ENCODE peak calls at places on chromosomes 7 and 10, in four cellular contexts. V, P, N and X are unnamed samples.

GRCh38 chr7:53303781-53304180 is 268.3 kb downstream of the POM121L12 start:
- DNase-seq in V (no peak), P (no peak), N (no peak), X (no peak)

GRCh38 chr10:59678884-59679301 is 30.8 kb downstream of the SLC16A9 start:
- DNase-seq in P (no peak), N (no peak), V (no peak), X (peak)

GRCh38 chr7:150371131-150371995 is 2.7 kb downstream of the REPIN1 start:
- DNase-seq in V (no peak), N (no peak), P (no peak), X (no peak)

GRCh38 chr7:12386237-12386839 is 17.3 kb downstream of the VWDE start:
- DNase-seq in V (no peak), P (no peak), N (no peak), X (no peak)

GRCh38 chr10:114471906-114472873 is 67.9 kb upstream of the AFAP1L2 start:
- DNase-seq in N (no peak), V (no peak), P (no peak), X (no peak)

GRCh38 chr7:111710839-111711380 is 148.6 kb upstream of the IMMP2L start:
- DNase-seq in V (no peak), N (no peak), P (no peak), X (no peak)

GRCh38 chr10:14945097-14945496 is 8.8 kb downstream of the DCLRE1C start:
- DNase-seq in P (no peak), V (no peak), N (peak), X (no peak)

GRCh38 chr10:126153686-126154628 is 234.3 kb downstream of the ADAM12 start:
- DNase-seq in V (no peak), P (no peak), N (no peak), X (no peak)

GRCh38 chr7:148856035-148856881 is 27.8 kb downstream of the EZH2 start:
- DNase-seq in N (peak), V (no peak), P (no peak), X (no peak)

GRCh38 chr7:12458520-12459131 is 55.0 kb upstream of the VWDE start:
- DNase-seq in P (no peak), N (peak), V (peak), X (no peak)

GRCh38 chr10:82377608-82378007 is 502.6 kb downstream of the NRG3 start:
- DNase-seq in P (no peak), V (no peak), N (peak), X (no peak)

GRCh38 chr7:15687645-15688025 is 1.2 kb upstream of the MEOX2 start:
- DNase-seq in V (no peak), P (no peak), N (no peak), X (no peak)